ENCODE peak calls at places on chromosome 3, in four cellular contexts. H is heart left ventricle; G is CD4-positive, CD25-positive, alpha-beta regulatory T cell; B is PC-3. D is an unnamed sample.
A peak's percentile ranks its signal among the peaks of the same experiment; 100 is the strongest.

GRCh38 chr3:41202834-41203345 is 3.6 kb downstream of the CTNNB1 start:
- DNase-seq in H (peak; percentile 19), B (peak; percentile 70), G (no peak), D (peak; percentile 19)

GRCh38 chr3:153927107-153927506 is 194.1 kb upstream of the ARHGEF26 start:
- DNase-seq in B (peak; percentile 80), G (peak; percentile 10), H (no peak), D (no peak)

GRCh38 chr3:178513539-178514410 is 22.5 kb upstream of the KCNMB2 start:
- DNase-seq in B (no peak), H (peak; percentile 35), G (no peak), D (no peak)

GRCh38 chr3:196638922-196639516 is 475 bp upstream of the NRROS start:
- DNase-seq in G (peak; percentile 26), B (no peak), H (no peak), D (no peak)

GRCh38 chr3:31341130-31341529 is 191.6 kb upstream of the STT3B start:
- DNase-seq in G (no peak), H (no peak), B (no peak), D (peak; percentile 92)

GRCh38 chr3:136632625-136633081 is 119.5 kb downstream of the STAG1 start:
- DNase-seq in B (peak; percentile 92), H (no peak), G (no peak), D (peak; percentile 61)

GRCh38 chr3:9776896-9777694 is 7.3 kb upstream of the CAMK1 start:
- DNase-seq in H (no peak), G (no peak), B (no peak), D (no peak)

GRCh38 chr3:156230291-156230900 is 110.0 kb downstream of the KCNAB1 start:
- DNase-seq in H (no peak), G (no peak), B (peak; percentile 30), D (no peak)

GRCh38 chr3:49489247-49489646 is 19.2 kb downstream of the DAG1 start:
- DNase-seq in G (no peak), H (no peak), B (no peak), D (no peak)

GRCh38 chr3:62531494-62531893 is 158.1 kb upstream of the FEZF2 start:
- DNase-seq in H (no peak), B (no peak), G (no peak), D (no peak)

GRCh38 chr3:59093521-59093920 is 43.7 kb upstream of the CFAP20DC start:
- DNase-seq in H (no peak), G (no peak), B (no peak), D (no peak)

GRCh38 chr3:57796261-57796660 is 40.2 kb downstream of the SLMAP start:
- DNase-seq in B (peak; percentile 40), G (no peak), H (no peak), D (peak; percentile 30)

GRCh38 chr3:142104763-142105162 is 44.6 kb downstream of the TFDP2 start:
- DNase-seq in H (no peak), G (no peak), B (no peak), D (no peak)
- H3K4me3 ChIP-seq in H (no peak overlapping the region), G (no peak overlapping the region), B (no peak overlapping the region), D (no peak overlapping the region)

DNA sequence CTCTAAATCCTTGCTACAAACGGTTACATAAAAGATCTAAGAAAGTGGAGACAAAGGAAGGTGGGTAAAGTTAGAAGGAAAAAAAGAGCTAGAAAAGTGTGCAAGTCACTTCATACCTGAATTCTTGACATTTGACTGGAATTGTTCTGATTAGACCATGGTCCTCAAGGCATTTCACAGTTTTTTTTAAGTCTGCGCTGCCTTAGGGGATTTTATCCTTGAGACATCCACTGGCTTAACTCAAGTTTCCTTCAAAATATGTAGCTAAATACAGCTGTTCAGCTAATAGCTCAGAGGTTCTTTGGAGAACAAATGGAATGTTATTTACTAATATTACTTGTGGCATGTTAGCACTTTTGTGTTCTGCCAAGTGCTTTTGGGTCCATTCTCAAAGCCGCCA is 236.9 kb downstream of the TP63 start:
- DNase-seq in B (no peak), H (no peak), G (no peak), D (no peak)
- H3K36me3 ChIP-seq in B (no peaks in the 10 kb centered on the region), H (no peaks in the 10 kb centered on the region), G (no peaks in the 10 kb centered on the region), D (no peaks in the 10 kb centered on the region)

DNA sequence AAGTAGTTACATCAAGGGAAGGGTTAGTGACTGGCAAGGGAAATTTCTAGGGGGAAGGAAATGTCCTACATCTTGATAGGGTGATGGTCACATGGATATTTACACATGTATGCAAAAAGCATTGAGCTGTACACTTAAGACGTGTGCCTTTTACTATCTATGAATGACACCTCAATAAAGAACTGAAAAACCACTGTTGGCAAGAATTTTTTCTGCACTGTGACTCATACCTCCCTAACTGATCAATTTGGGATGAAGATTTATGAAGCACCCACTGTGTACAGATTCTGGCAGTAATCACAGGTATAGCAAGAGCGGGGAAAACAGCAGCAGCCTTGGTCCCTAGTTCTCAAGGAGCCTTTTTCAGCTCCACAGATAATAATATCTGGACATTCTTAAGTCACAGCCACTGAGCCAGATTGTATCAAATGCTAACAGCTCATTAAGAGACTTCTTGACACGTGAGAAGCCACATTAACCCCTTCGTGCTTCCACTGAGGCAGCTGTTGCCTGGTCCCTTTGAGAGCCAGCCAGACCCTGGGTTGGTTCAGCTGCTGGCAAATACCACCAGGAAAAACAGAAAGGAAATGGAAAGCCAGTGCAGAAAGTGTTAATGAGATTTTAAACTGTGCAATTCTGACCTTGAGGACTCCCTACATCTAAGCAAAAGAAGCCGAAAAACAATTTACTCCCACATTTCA is 32.0 kb upstream of the GALNT15 start:
- DNase-seq in B (no peak), H (no peak), G (no peak), D (no peak)
- H3K9me3 ChIP-seq in B (no peaks in the 10 kb centered on the region), H (no peaks in the 10 kb centered on the region), G (no peaks in the 10 kb centered on the region), D (no peaks in the 10 kb centered on the region)

DNA sequence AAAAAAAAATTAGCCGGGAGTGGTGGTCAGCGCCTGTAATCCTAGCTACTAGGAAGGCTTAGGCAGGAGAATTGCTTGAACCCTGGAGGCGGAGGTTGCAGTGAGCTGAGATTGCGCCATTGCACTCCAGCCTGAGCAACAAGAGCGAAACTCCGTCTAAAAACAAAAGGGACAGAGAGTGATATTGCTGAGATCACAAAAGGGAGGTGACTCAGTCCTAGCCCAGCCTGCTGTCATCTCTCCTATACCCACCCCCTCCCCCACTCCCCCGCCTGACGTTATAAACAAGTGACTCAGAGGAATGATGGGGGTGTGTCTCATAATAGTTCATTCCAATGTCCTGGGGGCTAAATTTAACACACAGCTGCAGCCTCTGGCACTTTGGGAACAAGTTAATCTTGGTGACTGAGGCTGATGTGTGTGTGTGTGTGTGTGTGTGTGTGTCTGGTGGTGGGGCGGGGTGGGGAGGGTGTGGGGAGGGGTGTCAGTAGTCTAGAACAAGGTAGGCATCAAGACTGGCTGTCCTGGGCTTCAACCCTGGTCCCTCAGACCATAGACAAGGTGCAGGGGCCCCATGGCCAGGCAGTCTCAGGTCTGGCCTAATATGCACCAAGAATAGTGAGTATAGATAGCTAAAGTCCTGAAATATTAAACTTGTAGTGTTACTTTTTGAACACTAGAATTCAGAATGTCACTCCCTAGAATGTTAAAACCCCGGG is 1.3 kb upstream of the KLHL40 start:
- DNase-seq in B (peak; percentile 96), G (peak; percentile 57), H (peak; percentile 79), D (peak; percentile 74)
- H3K4me3 ChIP-seq in B (peak overlapping the region; percentile 45), G (no peak overlapping the region), H (no peak overlapping the region), D (no peak overlapping the region)

GRCh38 chr3:33911525-33912322 is 113.3 kb downstream of the PDCD6IP start:
- DNase-seq in H (no peak), B (peak; percentile 59), G (no peak), D (no peak)
- H3K36me3 ChIP-seq in H (no peaks in the 10 kb centered on the region), B (no peaks in the 10 kb centered on the region), G (no peaks in the 10 kb centered on the region), D (no peaks in the 10 kb centered on the region)

GRCh38 chr3:51997935-51998596 is 2.4 kb upstream of the RPL29 start:
- DNase-seq in G (no peak), B (peak; percentile 92), H (no peak), D (no peak)
- H3K9me3 ChIP-seq in G (no peaks in the 10 kb centered on the region), B (no peaks in the 10 kb centered on the region), H (no peaks in the 10 kb centered on the region), D (no peaks in the 10 kb centered on the region)

D was measured in MG63.